ENCODE peak calls at places on chromosomes 6 and 20, in five cellular contexts. M, E, Z, N and H are unnamed samples.

GRCh38 chr20:63089051-63089907 is 82.5 kb upstream of the BHLHE23 start:
- DNase-seq in Z (no peak), M (no peak), N (no peak), E (no peak), H (no peak)

GRCh38 chr6:45494734-45495133 is 117.0 kb upstream of the SUPT3H start:
- DNase-seq in N (no peak), E (no peak), M (no peak), Z (no peak), H (no peak)

GRCh38 chr6:71433441-71433840 is 144.8 kb downstream of the OGFRL1 start:
- DNase-seq in M (no peak), N (no peak), E (no peak), Z (no peak), H (no peak)

GRCh38 chr6:170026272-170027110 is 264.4 kb downstream of the DLL1 start:
- DNase-seq in E (no peak), M (no peak), N (no peak), Z (no peak), H (no peak)

GRCh38 chr6:147468634-147469033 is 39.9 kb upstream of the SAMD5 start:
- DNase-seq in E (no peak), N (no peak), Z (no peak), M (no peak), H (no peak)

GRCh38 chr6:14108571-14109410 is 8.8 kb upstream of the CD83 start:
- DNase-seq in M (no peak), E (no peak), Z (peak), N (no peak), H (no peak)

GRCh38 chr20:43530321-43531090 is 23.0 kb downstream of the L3MBTL1 start:
- DNase-seq in Z (no peak), M (no peak), N (no peak), E (no peak), H (no peak)

GRCh38 chr6:125414507-125414906 is 112.7 kb upstream of the HDDC2 start:
- DNase-seq in Z (no peak), N (no peak), E (no peak), M (no peak), H (no peak)

GRCh38 chr20:24584538-24585356 is 115.3 kb downstream of the SYNDIG1 start:
- DNase-seq in Z (no peak), E (no peak), N (no peak), M (peak), H (peak)

GRCh38 chr6:10759312-10759839 is 11.8 kb downstream of the TMEM14B start:
- DNase-seq in N (peak), E (peak), M (peak), Z (peak), H (peak)

GRCh38 chr6:140923048-140923447 is 1209.7 kb upstream of the GJE1 start:
- DNase-seq in M (no peak), Z (no peak), E (no peak), N (no peak), H (no peak)

GRCh38 chr6:136547336-136547735 is 2.9 kb downstream of the MAP7 start:
- DNase-seq in Z (no peak), M (no peak), N (no peak), E (peak), H (peak)

DNA sequence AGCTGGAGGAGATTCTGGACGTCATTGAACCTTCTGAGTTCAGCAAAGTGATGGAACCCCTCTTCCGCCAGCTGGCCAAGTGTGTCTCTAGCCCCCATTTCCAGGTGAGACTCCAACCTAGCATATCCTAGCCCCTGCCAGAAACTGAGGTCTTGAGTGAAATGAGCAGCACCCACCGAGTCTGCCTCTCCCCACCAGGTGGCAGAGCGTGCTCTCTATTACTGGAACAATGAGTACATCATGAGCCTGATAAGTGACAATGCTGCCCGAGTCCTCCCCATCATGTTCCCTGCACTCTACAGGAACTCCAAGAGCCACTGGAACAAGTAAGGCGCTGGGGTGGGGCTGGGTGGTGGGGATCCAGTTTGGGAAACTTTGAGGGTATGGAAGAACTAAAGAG is 4.6 kb downstream of the MEA1 start:
- DNase-seq in Z (peak), N (no peak), E (no peak), M (no peak), H (peak)
- TF ChIP-seq CTCF in Z (peak), N (peak), E (peak), M (peak), H (peak)

GRCh38 chr6:85126448-85127178 is 323.3 kb upstream of the NT5E start:
- DNase-seq in N (peak), E (no peak), M (peak), Z (peak), H (peak)
- TF ChIP-seq CTCF in N (peak), E (peak), M (peak), Z (no peak), H (peak)

DNA sequence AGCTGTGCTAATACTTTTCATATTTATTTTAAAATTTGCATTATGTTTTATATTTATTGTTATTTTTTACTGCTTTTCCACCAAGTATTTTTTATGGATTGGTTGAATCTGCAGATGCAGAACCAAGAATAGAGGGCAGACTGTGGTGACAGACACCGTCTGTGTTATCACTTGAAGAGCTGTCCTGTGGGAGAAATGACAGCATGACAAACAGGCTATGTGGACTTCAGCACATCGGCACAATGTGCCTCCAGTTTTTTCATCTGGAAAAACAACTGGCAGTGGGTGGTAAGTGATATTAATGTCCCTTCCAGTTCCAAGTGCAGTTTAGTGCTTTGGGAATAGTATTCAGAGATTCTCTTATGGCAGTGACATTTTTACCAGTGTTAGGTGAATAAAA is 492.9 kb downstream of the PRKN start:
- DNase-seq in M (no peak), E (no peak), N (no peak), Z (no peak), H (no peak)
- TF ChIP-seq CTCF in M (no peak), E (no peak), N (no peak), Z (no peak), H (no peak)

DNA sequence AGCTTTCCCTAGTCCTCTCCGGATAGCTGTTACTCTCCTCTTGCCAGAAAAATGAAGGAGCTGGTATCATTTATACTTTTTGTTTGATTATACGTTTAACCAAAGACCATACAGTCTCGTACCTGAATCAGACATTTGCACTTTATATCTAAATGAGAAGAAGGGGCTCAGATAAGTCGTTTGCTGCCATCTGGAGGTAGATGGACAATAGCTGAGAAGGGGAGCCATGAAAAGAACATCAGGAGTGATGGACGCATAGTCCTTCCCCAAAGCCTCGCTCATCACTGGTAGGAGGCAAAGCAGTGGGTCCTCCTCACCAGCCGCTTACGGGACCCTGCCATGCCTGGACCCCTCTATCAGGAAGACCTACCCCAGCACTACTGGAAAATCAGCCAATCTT is 45.4 kb downstream of the RPF2 start:
- DNase-seq in M (no peak), E (no peak), Z (no peak), N (no peak), H (no peak)
- TF ChIP-seq CTCF in M (no peak), E (no peak), Z (no peak), N (no peak), H (no peak)

DNA sequence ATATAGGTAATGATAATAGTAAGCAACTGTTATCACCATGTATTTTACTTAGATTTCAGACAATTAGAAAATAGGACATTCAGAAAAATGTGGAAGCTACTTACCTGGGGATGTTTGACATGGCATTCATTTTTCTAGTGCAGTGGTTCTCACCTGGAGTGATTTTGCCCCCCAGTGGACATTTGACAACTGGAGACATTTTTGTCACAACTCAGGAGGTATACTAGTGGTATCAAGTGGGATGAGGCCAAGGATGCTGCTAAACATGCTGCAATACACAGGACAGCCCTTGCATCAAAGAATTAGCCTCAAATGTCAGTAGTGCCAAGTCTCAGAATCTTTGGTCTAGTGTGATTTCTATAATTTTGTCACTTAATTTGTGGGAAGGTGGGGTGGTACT is 36.1 kb downstream of the NUS1 start:
- DNase-seq in N (no peak), E (no peak), M (no peak), Z (no peak), H (no peak)
- TF ChIP-seq CTCF in N (no peak), E (peak), M (no peak), Z (no peak), H (peak)

DNA sequence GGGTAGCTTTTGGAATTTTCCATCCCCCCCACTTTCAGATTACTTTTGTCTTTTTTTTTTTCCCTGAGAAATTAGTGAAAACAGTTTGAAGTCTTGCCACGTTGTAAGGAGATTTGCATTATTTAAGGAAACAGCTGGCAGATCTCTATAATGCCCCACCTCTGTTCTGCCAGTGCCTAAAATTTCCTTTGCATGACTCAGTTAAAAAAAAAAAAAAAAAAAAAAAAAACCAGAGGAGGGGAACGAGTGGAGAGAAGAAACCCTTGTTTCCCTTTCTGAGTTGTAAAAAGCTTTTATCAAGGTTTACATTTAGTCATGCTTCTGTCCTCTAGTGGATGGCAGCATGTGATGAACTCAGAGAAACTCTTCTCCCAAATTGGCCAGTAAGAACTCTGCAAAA is 33.5 kb downstream of the CARMIL1 start:
- DNase-seq in M (peak), E (no peak), Z (no peak), N (no peak), H (peak)
- TF ChIP-seq CTCF in M (peak), E (no peak), Z (no peak), N (peak), H (peak)

GRCh38 chr6:167501831-167502385 is 177.0 kb downstream of the TTLL2 start:
- DNase-seq in E (peak), N (no peak), Z (no peak), M (no peak), H (no peak)
- TF ChIP-seq CTCF in E (no peak), N (no peak), Z (no peak), M (no peak), H (no peak)

DNA sequence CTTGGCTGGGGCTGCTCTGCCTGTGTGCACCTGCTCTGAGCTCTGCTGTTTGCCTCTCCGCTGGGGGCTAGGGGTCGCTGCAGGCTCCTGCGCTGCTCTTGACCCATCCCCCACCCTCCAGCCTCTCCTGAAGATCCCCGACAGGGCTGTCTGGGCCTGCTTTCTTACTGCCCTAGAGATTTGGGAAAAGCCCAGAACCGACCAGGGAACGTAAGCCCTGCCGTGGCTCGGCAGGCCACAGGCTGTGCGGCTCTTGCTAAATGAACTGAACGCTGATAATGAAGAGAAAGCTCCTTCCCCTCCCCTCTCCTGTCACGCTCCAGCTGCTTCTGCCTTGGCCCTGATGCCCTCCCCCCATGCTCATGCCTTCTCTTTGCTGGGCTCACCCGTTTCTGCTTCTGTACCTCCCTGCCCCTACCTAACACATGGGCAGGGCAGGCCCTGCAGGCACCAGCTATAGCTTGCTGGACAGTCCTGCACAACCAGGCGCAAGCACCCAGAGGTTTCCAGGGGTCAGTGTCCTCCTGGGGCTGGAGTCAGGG is 32.0 kb upstream of the PCMTD2 start:
- DNase-seq in E (no peak), M (no peak), N (no peak), Z (no peak), H (no peak)
- TF ChIP-seq CTCF in E (no peak), M (peak), N (peak), Z (no peak), H (peak)

DNA sequence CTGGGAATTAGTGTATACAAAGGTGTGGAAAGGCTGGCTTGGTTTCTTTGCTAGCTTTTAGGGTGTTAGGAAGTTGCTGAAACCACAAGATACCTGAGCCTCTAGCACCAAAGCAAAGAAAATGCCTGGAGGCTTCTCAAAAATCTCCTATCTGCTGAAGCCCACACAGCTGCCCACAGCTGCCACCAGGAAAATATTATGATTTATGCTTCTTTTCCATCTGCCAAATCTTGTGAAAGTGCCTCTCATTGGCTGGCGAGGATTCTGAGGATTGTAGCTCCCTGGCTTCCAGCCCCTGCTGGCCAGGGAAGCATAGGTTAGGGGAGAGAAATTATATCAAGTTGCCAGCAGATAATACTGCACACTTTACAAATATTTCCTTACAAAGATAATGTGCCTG is 98.5 kb downstream of the MRPL14 start:
- DNase-seq in Z (no peak), N (no peak), E (no peak), M (no peak), H (no peak)
- TF ChIP-seq CTCF in Z (no peak), N (peak), E (no peak), M (peak), H (peak)

DNA sequence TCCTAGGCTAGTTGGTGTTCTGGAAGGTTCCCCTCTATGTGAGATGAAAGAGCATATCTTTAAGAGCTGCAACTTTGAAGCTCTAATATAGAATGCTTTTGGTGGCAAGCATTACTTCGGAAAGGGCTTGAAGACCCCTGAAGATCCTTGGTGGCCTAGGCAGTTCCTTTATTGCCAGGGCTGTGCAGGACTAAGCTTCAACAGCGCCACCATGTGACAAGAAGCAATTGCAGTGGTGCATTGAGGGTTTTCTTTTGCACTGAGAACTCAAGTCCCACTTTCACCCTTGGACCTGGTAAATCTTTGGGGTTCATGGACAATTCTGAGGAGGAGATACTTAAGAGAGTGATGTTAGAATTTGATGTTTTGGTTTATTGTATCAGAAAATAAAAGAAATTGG is 237.4 kb upstream of the GMDS start:
- DNase-seq in M (no peak), Z (no peak), N (no peak), E (no peak), H (no peak)
- TF ChIP-seq CTCF in M (peak), Z (no peak), N (no peak), E (peak), H (peak)